ENCODE peak calls at places on chromosomes 6 and 20, in six cellular contexts. G is body of pancreas, Y is kidney, F is heart left ventricle, V is GM23248, M is cardiac muscle cell. A is an unnamed sample.

GRCh38 chr6:107941627-107942026 is 16.4 kb downstream of the SEC63 start:
- DNase-seq in F (no peak), V (no peak), Y (no peak), G (peak; percentile 32), M (peak; percentile 52), A (no peak)

GRCh38 chr6:88910922-88911778 is 52.3 kb downstream of the RNGTT start:
- DNase-seq in V (no peak), F (no peak), M (no peak), G (no peak), Y (no peak), A (no peak)

GRCh38 chr6:17086469-17086868 is 15.4 kb upstream of the STMND1 start:
- DNase-seq in F (no peak), M (peak; percentile 80), V (peak; percentile 81), Y (no peak), G (peak; percentile 74), A (no peak)

GRCh38 chr6:120805267-120805666 is 529.0 kb downstream of the TBC1D32 start:
- DNase-seq in F (no peak), Y (no peak), G (no peak), M (no peak), V (peak; percentile 24), A (no peak)

GRCh38 chr6:137872071-137872470 is 5.0 kb downstream of the TNFAIP3 start:
- DNase-seq in F (no peak), V (peak; percentile 72), Y (no peak), M (no peak), G (no peak), A (no peak)

GRCh38 chr6:117448011-117448410 is 22.3 kb upstream of the ROS1 start:
- DNase-seq in G (no peak), Y (no peak), F (no peak), M (no peak), V (peak; percentile 20), A (no peak)

GRCh38 chr20:61692476-61692875 is 373.2 kb downstream of the TAF4 start:
- DNase-seq in V (no peak), G (no peak), Y (no peak), M (no peak), F (no peak), A (no peak)

GRCh38 chr6:2482773-2483172 is 237.4 kb upstream of the GMDS start:
- DNase-seq in M (no peak), V (no peak), Y (no peak), G (no peak), F (no peak), A (no peak)

GRCh38 chr6:138527376-138528092 is 28.2 kb upstream of the NHSL1 start:
- DNase-seq in Y (no peak), M (peak; percentile 44), F (no peak), G (no peak), V (no peak), A (no peak)

GRCh38 chr6:3569817-3570216 is 113.0 kb upstream of the SLC22A23 start:
- DNase-seq in G (no peak), V (no peak), F (no peak), Y (no peak), M (no peak), A (no peak)

GRCh38 chr6:28371280-28371679 is 21.5 kb downstream of the ZKSCAN3 start:
- DNase-seq in G (no peak), M (no peak), V (no peak), F (no peak), Y (no peak), A (no peak)

GRCh38 chr6:86192123-86192522 is 549.4 kb upstream of the SYNCRIP start:
- DNase-seq in M (no peak), F (no peak), G (peak; percentile 62), V (peak; percentile 26), Y (no peak), A (no peak)

GRCh38 chr20:44334306-44334705 is 2.5 kb upstream of the R3HDML start:
- DNase-seq in V (no peak), G (peak; percentile 57), Y (no peak), M (no peak), F (peak; percentile 58), A (no peak)

GRCh38 chr6:2713473-2714358 is 37.0 kb downstream of the MYLK4 start:
- DNase-seq in M (no peak), F (no peak), Y (no peak), V (no peak), G (no peak), A (no peak)

GRCh38 chr6:132130530-132131298 is 179.5 kb upstream of the CCN2 start:
- DNase-seq in M (no peak), Y (peak; percentile 77), F (no peak), V (peak; percentile 77), G (peak; percentile 9), A (no peak)

GRCh38 chr6:15205321-15205720 is 40.5 kb upstream of the JARID2 start:
- DNase-seq in Y (no peak), M (no peak), V (no peak), F (peak; percentile 7), G (no peak), A (no peak)

GRCh38 chr6:35092362-35093117 is 48.6 kb downstream of the TCP11 start:
- DNase-seq in G (no peak), M (no peak), V (peak; percentile 80), F (no peak), Y (no peak), A (no peak)

GRCh38 chr6:147507162-147508072 is 1.1 kb upstream of the SAMD5 start:
- DNase-seq in M (peak; percentile 38), F (no peak), Y (no peak), V (peak; percentile 37), G (peak; percentile 20), A (no peak)

GRCh38 chr6:132114201-132114860 is 163.2 kb upstream of the CCN2 start:
- DNase-seq in Y (no peak), G (no peak), M (no peak), V (no peak), F (no peak), A (no peak)

GRCh38 chr6:168196881-168197635 is 118.0 kb upstream of the FRMD1 start:
- DNase-seq in Y (peak; percentile 66), M (no peak), G (peak; percentile 11), V (no peak), F (peak; percentile 35), A (no peak)

GRCh38 chr20:46607849-46608497 is 43.3 kb downstream of the SLC13A3 start:
- DNase-seq in G (no peak), Y (no peak), V (no peak), F (no peak), M (no peak), A (no peak)

GRCh38 chr20:12201289-12201991 is 283.7 kb downstream of the BTBD3 start:
- DNase-seq in V (peak; percentile 8), F (no peak), M (no peak), G (no peak), Y (no peak), A (no peak)

GRCh38 chr6:33788694-33789549 is at the start of gene LEMD2:
- DNase-seq in G (peak; percentile 93), V (peak; percentile 97), F (peak; percentile 98), Y (peak; percentile 97), M (peak; percentile 93), A (peak; percentile 49)

GRCh38 chr6:8057793-8058192 is 6.4 kb downstream of the BLOC1S5 start:
- DNase-seq in V (no peak), Y (no peak), G (no peak), F (no peak), M (no peak), A (no peak)

GRCh38 chr6:99393698-99394531 is at the start of gene COQ3:
- DNase-seq in V (peak; percentile 79), G (peak; percentile 77), F (peak; percentile 87), M (peak; percentile 91), Y (peak; percentile 89), A (no peak)

GRCh38 chr20:9051508-9051907 is 17.4 kb upstream of the PLCB4 start:
- DNase-seq in V (peak; percentile 98), F (no peak), G (no peak), Y (no peak), M (no peak), A (no peak)

GRCh38 chr6:124334359-124334758 is 530.7 kb downstream of the NKAIN2 start:
- DNase-seq in Y (no peak), M (no peak), V (no peak), F (no peak), G (no peak), A (no peak)

GRCh38 chr6:153167026-153167891 is 36.2 kb upstream of the RGS17 start:
- DNase-seq in M (no peak), V (peak; percentile 93), F (no peak), G (no peak), Y (no peak), A (no peak)

GRCh38 chr6:38319259-38320255 is 320.2 kb downstream of the BTBD9 start:
- DNase-seq in F (no peak), M (no peak), V (no peak), Y (no peak), G (no peak), A (no peak)
- H3K27ac ChIP-seq in F (no peak overlapping the region), M (no peak overlapping the region), V (no peak overlapping the region), Y (no peak overlapping the region), G (no peak overlapping the region), A (no peak overlapping the region)

DNA sequence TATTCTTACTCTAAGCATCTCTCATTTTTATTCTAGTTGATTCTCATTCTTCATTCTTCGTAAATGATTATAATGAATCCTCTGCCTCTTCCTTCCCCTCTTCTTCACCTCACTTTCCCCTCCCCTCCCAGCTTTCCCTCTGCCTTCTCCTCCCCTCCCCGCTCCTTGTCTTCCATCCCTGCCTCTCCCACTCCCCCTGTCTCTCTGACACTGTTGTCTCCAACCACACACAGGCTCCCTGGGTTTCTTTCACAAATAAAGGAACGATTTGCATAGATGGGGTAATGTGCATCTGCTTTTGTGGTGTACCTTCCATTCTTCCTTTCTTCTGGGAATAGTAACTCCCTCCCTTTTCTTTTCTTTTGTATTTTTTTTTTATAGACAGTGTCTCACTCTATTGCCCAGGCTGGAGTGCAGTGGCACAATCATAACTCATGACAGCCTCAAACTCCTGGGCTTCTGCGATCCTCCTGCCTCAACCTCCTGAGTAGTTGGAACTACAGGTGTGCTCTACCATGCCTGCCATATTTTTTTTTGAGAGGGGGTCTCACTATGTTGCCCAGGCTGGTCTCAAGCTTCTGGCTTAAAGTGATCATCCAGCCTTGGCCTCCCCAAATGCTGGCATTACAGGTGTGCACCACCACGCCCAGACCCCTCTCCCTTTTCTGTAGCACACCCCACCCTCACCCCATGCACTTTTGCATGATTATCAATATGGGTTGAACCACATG is 318.6 kb downstream of the PRKN start:
- DNase-seq in M (no peak), G (no peak), V (no peak), F (no peak), Y (no peak), A (no peak)
- H3K4me3 ChIP-seq in M (no peak overlapping the region), G (no peak overlapping the region), V (no peak overlapping the region), F (no peak overlapping the region), Y (no peak overlapping the region), A (no peak overlapping the region)

DNA sequence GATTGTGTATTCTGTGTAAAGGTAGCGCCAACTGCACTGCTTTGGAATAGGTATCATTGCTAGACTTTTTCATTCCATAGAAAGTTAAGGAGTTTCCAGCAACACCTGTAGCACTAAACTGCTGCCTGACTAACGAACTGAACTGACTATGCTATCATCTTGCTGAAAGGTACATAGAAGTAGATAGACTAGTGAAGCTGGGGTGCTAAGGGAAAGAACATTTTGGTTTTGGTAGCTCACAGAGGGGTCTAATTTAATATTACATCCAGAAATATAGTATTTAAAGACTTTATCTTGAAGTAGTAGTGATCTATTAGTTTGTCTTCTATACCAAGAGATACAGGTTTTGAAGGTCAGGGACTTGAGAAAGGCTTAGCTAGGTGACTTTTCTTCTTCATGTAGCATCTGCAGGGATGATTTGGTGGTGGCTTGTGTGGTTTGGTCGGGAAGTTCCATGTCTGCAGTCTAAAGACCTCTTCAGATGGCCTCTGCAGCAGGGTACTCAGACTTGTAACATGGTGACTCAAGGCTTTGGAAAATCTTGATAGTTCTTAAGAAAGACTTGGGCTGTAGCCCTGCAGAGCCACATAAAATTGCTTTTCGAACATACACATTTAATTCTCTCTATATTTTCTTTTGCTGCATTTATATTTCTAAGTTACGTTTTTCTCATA is 10.2 kb downstream of the SENP6 start:
- DNase-seq in G (no peak), M (no peak), V (peak; percentile 75), F (no peak), Y (no peak), A (no peak)
- H3K4me1 ChIP-seq in G (peaks cover 71% of the 10 kb centered on the region), M (peaks cover 17% of the 10 kb centered on the region), V (peaks cover 51% of the 10 kb centered on the region), F (peaks cover 67% of the 10 kb centered on the region), Y (peaks cover 21% of the 10 kb centered on the region), A (peaks cover 40% of the 10 kb centered on the region)

GRCh38 chr20:5831539-5832237 is 81.5 kb downstream of the SHLD1 start:
- DNase-seq in M (no peak), F (no peak), Y (no peak), V (no peak), G (no peak), A (no peak)
- H3K27ac ChIP-seq in M (no peak overlapping the region), F (no peak overlapping the region), Y (no peak overlapping the region), V (no peak overlapping the region), G (no peak overlapping the region), A (no peak overlapping the region)